ENCODE peak calls at places on chromosomes 11 and 22, in eight cellular contexts. S, Q, K, F, I, V, O and C are unnamed samples.
A peak's percentile ranks its signal among the peaks of the same experiment; 100 is the strongest.

GRCh38 chr11:47928426-47928825 is 51.9 kb upstream of the PTPRJ start:
- DNase-seq in K (no peak), I (no peak), V (no peak), S (no peak), Q (no peak), O (no peak), F (no peak), C (no peak)

GRCh38 chr11:25441432-25441831 is 890.5 kb upstream of the ANO3 start:
- DNase-seq in F (no peak), I (peak; percentile 21), V (no peak), S (peak; percentile 30), Q (no peak), O (no peak), K (peak; percentile 37), C (no peak)

GRCh38 chr11:37642321-37642720 is 1044.3 kb upstream of the RAG2 start:
- DNase-seq in F (no peak), S (no peak), V (no peak), Q (no peak), O (no peak), I (no peak), K (no peak), C (no peak)

GRCh38 chr11:79503028-79503427 is 62.2 kb upstream of the TENM4 start:
- DNase-seq in I (peak; percentile 45), O (no peak), V (no peak), Q (no peak), K (peak; percentile 83), S (peak; percentile 25), F (no peak), C (no peak)

GRCh38 chr11:131579932-131580387 is 209.5 kb downstream of the NTM start:
- DNase-seq in I (peak; percentile 24), O (no peak), V (peak; percentile 4), K (peak; percentile 45), Q (no peak), F (no peak), S (peak; percentile 6), C (peak; percentile 77)

GRCh38 chr22:17842386-17842785 is 68.1 kb upstream of the BID start:
- DNase-seq in K (no peak), F (peak; percentile 55), Q (peak; percentile 36), V (no peak), O (no peak), S (no peak), I (peak; percentile 15), C (no peak)

GRCh38 chr11:45354976-45355705 is 69.0 kb upstream of the SYT13 start:
- DNase-seq in F (peak; percentile 84), Q (peak; percentile 80), K (peak; percentile 35), I (peak; percentile 86), V (peak; percentile 48), O (peak; percentile 36), S (peak; percentile 73), C (peak; percentile 85)

GRCh38 chr11:69080361-69080973 is 31.7 kb downstream of the TPCN2 start:
- DNase-seq in V (no peak), Q (no peak), F (no peak), I (peak; percentile 16), O (no peak), K (no peak), S (peak; percentile 32), C (no peak)

GRCh38 chr22:42770941-42771647 is 50.4 kb upstream of the A4GALT start:
- DNase-seq in Q (no peak), V (no peak), S (no peak), O (no peak), I (no peak), K (no peak), F (no peak), C (no peak)

GRCh38 chr11:10568486-10568941 is at the start of gene LYVE1:
- DNase-seq in Q (no peak), O (peak; percentile 21), K (no peak), V (no peak), I (peak; percentile 51), F (no peak), S (peak; percentile 61), C (no peak)

GRCh38 chr11:86303257-86303656 is 1.2 kb downstream of the HIKESHI start:
- DNase-seq in F (no peak), S (no peak), O (no peak), K (no peak), I (no peak), V (no peak), Q (no peak), C (no peak)

GRCh38 chr11:68150029-68150428 is 28.8 kb upstream of the CHKA start:
- DNase-seq in I (peak; percentile 93), O (no peak), S (peak; percentile 93), F (no peak), K (no peak), Q (no peak), V (no peak), C (no peak)

GRCh38 chr11:84780689-84781293 is 846.4 kb downstream of the DLG2 start:
- DNase-seq in O (no peak), V (no peak), K (peak; percentile 28), F (no peak), Q (no peak), I (peak; percentile 6), S (peak; percentile 5), C (no peak)

GRCh38 chr11:68342459-68343158 is 30.2 kb downstream of the LRP5 start:
- DNase-seq in Q (no peak), K (peak; percentile 73), S (no peak), O (no peak), F (no peak), V (no peak), I (no peak), C (no peak)

GRCh38 chr11:93131709-93132108 is 66.1 kb downstream of the SLC36A4 start:
- DNase-seq in S (no peak), K (no peak), O (no peak), F (no peak), Q (peak; percentile 47), V (no peak), I (peak; percentile 3), C (no peak)
- TF ChIP-seq CTCF in S (no peak), K (no peak), O (no peak), F (no peak), Q (peak; percentile 69), V (no peak), I (no peak), C (no peak)

GRCh38 chr11:62390237-62390636 is 28.6 kb upstream of the SCGB1A1 start:
- DNase-seq in Q (no peak), F (no peak), S (no peak), K (no peak), I (no peak), O (no peak), V (no peak), C (no peak)

GRCh38 chr11:62392944-62393628 is 25.7 kb upstream of the SCGB1A1 start:
- DNase-seq in V (peak; percentile 79), F (no peak), I (no peak), O (no peak), S (no peak), Q (no peak), K (no peak), C (no peak)

GRCh38 chr11:62392506-62392905 is 26.3 kb upstream of the SCGB1A1 start:
- DNase-seq in I (no peak), F (no peak), O (no peak), S (no peak), V (no peak), K (no peak), Q (no peak), C (no peak)

GRCh38 chr11:62390727-62391126 is 28.1 kb upstream of the SCGB1A1 start:
- DNase-seq in V (no peak), I (peak; percentile 28), O (no peak), Q (no peak), K (no peak), S (peak; percentile 12), F (no peak), C (no peak)

DNA sequence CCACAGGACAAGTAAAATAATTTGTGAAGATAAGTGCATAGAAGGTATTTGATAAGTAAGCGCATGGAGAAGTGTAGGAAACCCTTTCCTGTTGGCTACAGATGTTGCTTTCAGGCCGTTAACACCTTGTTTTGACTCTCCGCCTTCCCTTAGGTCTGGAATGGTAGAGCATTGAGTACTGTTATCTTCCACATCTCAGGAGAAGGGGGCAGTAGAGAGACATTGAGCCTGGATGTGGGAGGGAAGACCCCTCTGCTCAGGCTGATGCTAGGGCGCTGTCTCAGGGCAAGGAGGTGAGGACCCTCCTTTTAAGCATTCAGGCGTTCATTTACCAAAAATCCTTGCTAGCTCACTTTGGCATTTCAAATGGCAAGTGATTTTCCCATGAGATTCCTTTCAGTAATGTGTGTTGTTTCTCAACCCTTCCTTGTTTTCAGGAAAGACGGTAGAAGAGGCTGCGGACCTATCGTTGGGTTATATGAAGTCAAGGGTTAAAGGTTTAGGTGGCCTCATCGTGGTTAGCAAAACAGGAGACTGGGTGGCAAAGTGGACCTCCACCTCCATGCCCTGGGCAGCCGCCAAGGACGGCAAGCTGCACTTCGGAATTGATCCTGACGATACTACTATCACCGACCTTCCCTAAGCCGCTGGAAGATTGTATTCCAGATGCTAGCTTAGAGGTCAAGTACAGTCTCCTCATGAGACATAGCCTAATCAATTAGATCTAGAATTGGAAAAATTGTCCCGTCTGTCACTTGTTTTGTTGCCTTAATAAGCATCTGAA is 27.0 kb upstream of the SCGB1A1 start:
- DNase-seq in V (no peak), O (no peak), K (no peak), S (no peak), Q (no peak), I (no peak), F (no peak), C (no peak)
- TF ChIP-seq CTCF in V (no peak), O (no peak), K (peak; percentile 37), S (no peak), Q (peak; percentile 3), I (no peak), F (no peak), C (no peak)

GRCh38 chr11:6253196-6253595 is 6.4 kb upstream of the CCKBR start:
- DNase-seq in S (no peak), O (no peak), Q (no peak), F (no peak), V (no peak), K (no peak), I (no peak), C (no peak)
- TF ChIP-seq CTCF in S (no peak), O (no peak), Q (no peak), F (no peak), V (no peak), K (no peak), I (no peak), C (no peak)

GRCh38 chr11:1401656-1402221 is 12.0 kb downstream of the BRSK2 start:
- DNase-seq in I (peak; percentile 73), K (peak; percentile 24), O (no peak), Q (peak; percentile 65), V (no peak), S (peak; percentile 69), F (peak; percentile 79), C (peak; percentile 35)
- TF ChIP-seq CTCF in I (no peak), K (peak; percentile 5), O (no peak), Q (no peak), V (no peak), S (no peak), F (no peak), C (no peak)